ENCODE peak calls at places on chromosomes 4 and X, in five cellular contexts. One of them, this sample, is unnamed.

GRCh38 chrX:84064164-84064563 is 123.8 kb downstream of the RPS6KA6 start:
- DNase-seq in astrocyte: no peak
- DNase-seq in lower leg skin: no peak
- DNase-seq in cardiac muscle cell: no peak
- DNase-seq in right atrium auricular region: no peak
- DNase-seq in this sample: no peak

GRCh38 chrX:53682885-53683555 is 3.5 kb downstream of the HUWE1 start:
- DNase-seq in astrocyte: peak
- DNase-seq in lower leg skin: no peak
- DNase-seq in cardiac muscle cell: peak
- DNase-seq in right atrium auricular region: no peak
- DNase-seq in this sample: peak

GRCh38 chr4:20368926-20369325 is 117.2 kb downstream of the SLIT2 start:
- DNase-seq in astrocyte: peak
- DNase-seq in lower leg skin: no peak
- DNase-seq in cardiac muscle cell: no peak
- DNase-seq in right atrium auricular region: no peak
- DNase-seq in this sample: peak

GRCh38 chr4:15451866-15452765 is 17.6 kb upstream of the CC2D2A start:
- DNase-seq in astrocyte: peak
- DNase-seq in lower leg skin: peak
- DNase-seq in cardiac muscle cell: no peak
- DNase-seq in right atrium auricular region: peak
- DNase-seq in this sample: peak

GRCh38 chrX:773292-774025 is 142.9 kb downstream of the SHOX start:
- DNase-seq in astrocyte: no peak
- DNase-seq in lower leg skin: no peak
- DNase-seq in cardiac muscle cell: no peak
- DNase-seq in right atrium auricular region: no peak
- DNase-seq in this sample: no peak

GRCh38 chrX:154019061-154019621 is 561 bp downstream of the IRAK1 start:
- DNase-seq in astrocyte: no peak
- DNase-seq in lower leg skin: no peak
- DNase-seq in cardiac muscle cell: no peak
- DNase-seq in right atrium auricular region: no peak
- DNase-seq in this sample: no peak

GRCh38 chrX:154775611-154776349 is 13.1 kb downstream of the DKC1 start:
- DNase-seq in astrocyte: no peak
- DNase-seq in lower leg skin: no peak
- DNase-seq in cardiac muscle cell: peak
- DNase-seq in right atrium auricular region: no peak
- DNase-seq in this sample: no peak

GRCh38 chrX:40097492-40098263 is at the start of gene BCOR:
- DNase-seq in astrocyte: no peak
- DNase-seq in lower leg skin: peak
- DNase-seq in cardiac muscle cell: peak
- DNase-seq in right atrium auricular region: no peak
- DNase-seq in this sample: peak

GRCh38 chrX:2430265-2430825 is 70.4 kb downstream of the DHRSX start:
- DNase-seq in astrocyte: no peak
- DNase-seq in lower leg skin: no peak
- DNase-seq in cardiac muscle cell: no peak
- DNase-seq in right atrium auricular region: no peak
- DNase-seq in this sample: no peak

GRCh38 chr4:132334081-132334480 is 815.0 kb upstream of the PCDH10 start:
- DNase-seq in astrocyte: peak
- DNase-seq in lower leg skin: no peak
- DNase-seq in cardiac muscle cell: no peak
- DNase-seq in right atrium auricular region: no peak
- DNase-seq in this sample: peak

GRCh38 chr4:185016101-185016940 is 2.0 kb upstream of the HELT start:
- DNase-seq in astrocyte: no peak
- DNase-seq in lower leg skin: no peak
- DNase-seq in cardiac muscle cell: no peak
- DNase-seq in right atrium auricular region: no peak
- DNase-seq in this sample: no peak

GRCh38 chr4:185017964-185018772 is at the start of gene HELT:
- DNase-seq in astrocyte: no peak
- DNase-seq in lower leg skin: no peak
- DNase-seq in cardiac muscle cell: no peak
- DNase-seq in right atrium auricular region: no peak
- DNase-seq in this sample: no peak

GRCh38 chr4:185016946-185017797 is 1.1 kb upstream of the HELT start:
- DNase-seq in astrocyte: no peak
- DNase-seq in lower leg skin: no peak
- DNase-seq in cardiac muscle cell: no peak
- DNase-seq in right atrium auricular region: no peak
- DNase-seq in this sample: peak

GRCh38 chr4:185013715-185014114 is 4.6 kb upstream of the HELT start:
- DNase-seq in astrocyte: no peak
- DNase-seq in lower leg skin: no peak
- DNase-seq in cardiac muscle cell: no peak
- DNase-seq in right atrium auricular region: no peak
- DNase-seq in this sample: peak

GRCh38 chr4:185015108-185015507 is 3.2 kb upstream of the HELT start:
- DNase-seq in astrocyte: no peak
- DNase-seq in lower leg skin: no peak
- DNase-seq in cardiac muscle cell: no peak
- DNase-seq in right atrium auricular region: no peak
- DNase-seq in this sample: peak
- TF ChIP-seq CTCF in astrocyte: no peak
- TF ChIP-seq CTCF in lower leg skin: no peak
- TF ChIP-seq CTCF in cardiac muscle cell: peak
- TF ChIP-seq CTCF in right atrium auricular region: no peak
- TF ChIP-seq CTCF in this sample: peak

GRCh38 chrX:139204576-139204902 is 326.0 kb upstream of the F9 start:
- DNase-seq in astrocyte: no peak
- DNase-seq in lower leg skin: no peak
- DNase-seq in cardiac muscle cell: peak
- DNase-seq in right atrium auricular region: no peak
- DNase-seq in this sample: peak
- H3K4me3 ChIP-seq in astrocyte: peak
- H3K4me3 ChIP-seq in lower leg skin: peak
- H3K4me3 ChIP-seq in cardiac muscle cell: peak
- H3K4me3 ChIP-seq in right atrium auricular region: peak
- H3K4me3 ChIP-seq in this sample: peak

GRCh38 chr4:59838236-59838635 is 1361.9 kb upstream of the ADGRL3 start:
- DNase-seq in astrocyte: no peak
- DNase-seq in lower leg skin: no peak
- DNase-seq in cardiac muscle cell: no peak
- DNase-seq in right atrium auricular region: no peak
- DNase-seq in this sample: no peak

DNA sequence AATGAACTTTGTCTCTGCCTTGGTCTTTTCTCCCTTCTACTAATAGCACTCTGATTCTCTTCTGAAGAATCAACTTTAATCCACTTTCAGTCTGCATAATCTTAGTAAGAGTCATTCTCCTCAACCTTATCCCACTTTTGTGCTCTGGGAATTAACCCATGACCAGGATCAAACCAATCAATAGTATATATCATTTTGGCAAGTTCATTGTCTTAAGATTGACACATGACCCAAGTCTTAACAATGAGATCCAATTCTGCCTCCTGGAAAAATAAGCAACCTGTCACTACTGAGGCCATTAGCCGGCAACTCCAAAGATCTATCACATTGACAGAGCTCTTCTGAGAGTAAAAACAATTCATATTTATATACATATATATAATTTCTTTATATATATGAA is 1358.4 kb upstream of the ADGRL3 start:
- DNase-seq in astrocyte: no peak
- DNase-seq in lower leg skin: no peak
- DNase-seq in cardiac muscle cell: no peak
- DNase-seq in right atrium auricular region: no peak
- DNase-seq in this sample: no peak
- TF ChIP-seq CTCF in astrocyte: no peak
- TF ChIP-seq CTCF in lower leg skin: no peak
- TF ChIP-seq CTCF in cardiac muscle cell: no peak
- TF ChIP-seq CTCF in right atrium auricular region: no peak
- TF ChIP-seq CTCF in this sample: no peak

GRCh38 chr4:142354041-142354440 is 492.1 kb downstream of the INPP4B start:
- DNase-seq in astrocyte: peak
- DNase-seq in lower leg skin: no peak
- DNase-seq in cardiac muscle cell: no peak
- DNase-seq in right atrium auricular region: no peak
- DNase-seq in this sample: no peak

GRCh38 chr4:142353149-142353738 is 492.9 kb downstream of the INPP4B start:
- DNase-seq in astrocyte: peak
- DNase-seq in lower leg skin: no peak
- DNase-seq in cardiac muscle cell: peak
- DNase-seq in right atrium auricular region: no peak
- DNase-seq in this sample: peak

GRCh38 chr4:142352682-142353081 is 493.4 kb downstream of the INPP4B start:
- DNase-seq in astrocyte: no peak
- DNase-seq in lower leg skin: no peak
- DNase-seq in cardiac muscle cell: no peak
- DNase-seq in right atrium auricular region: no peak
- DNase-seq in this sample: no peak

GRCh38 chr4:142350886-142351285 is 495.2 kb downstream of the INPP4B start:
- DNase-seq in astrocyte: no peak
- DNase-seq in lower leg skin: no peak
- DNase-seq in cardiac muscle cell: no peak
- DNase-seq in right atrium auricular region: no peak
- DNase-seq in this sample: peak

GRCh38 chr4:142351958-142352357 is 494.1 kb downstream of the INPP4B start:
- DNase-seq in astrocyte: no peak
- DNase-seq in lower leg skin: no peak
- DNase-seq in cardiac muscle cell: no peak
- DNase-seq in right atrium auricular region: no peak
- DNase-seq in this sample: peak
- H3K4me3 ChIP-seq in astrocyte: no peak
- H3K4me3 ChIP-seq in lower leg skin: no peak
- H3K4me3 ChIP-seq in cardiac muscle cell: no peak
- H3K4me3 ChIP-seq in right atrium auricular region: no peak
- H3K4me3 ChIP-seq in this sample: peak

GRCh38 chrX:129346574-129346973 is 176.7 kb downstream of the SMARCA1 start:
- DNase-seq in astrocyte: no peak
- DNase-seq in lower leg skin: no peak
- DNase-seq in cardiac muscle cell: no peak
- DNase-seq in right atrium auricular region: no peak
- DNase-seq in this sample: no peak

DNA sequence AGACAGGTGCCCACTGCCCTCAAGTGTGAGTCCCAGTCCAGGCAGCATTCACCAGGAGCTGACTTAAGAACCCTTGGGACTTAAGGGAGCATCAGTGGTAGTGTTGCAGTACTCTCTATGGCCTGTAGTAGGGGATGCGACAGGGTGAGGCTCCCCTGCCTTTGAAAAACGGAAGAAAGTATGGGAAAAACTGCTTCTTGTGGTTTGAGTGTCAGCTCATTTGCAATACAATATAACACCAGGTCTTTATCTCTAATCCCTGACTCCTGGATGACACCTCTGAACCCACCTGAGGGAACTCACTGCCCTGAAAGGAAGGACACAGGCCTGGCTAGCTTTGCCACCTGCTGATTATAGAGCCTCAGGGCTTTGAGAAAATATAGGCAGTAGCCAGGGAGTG is 176.0 kb downstream of the SMARCA1 start:
- DNase-seq in astrocyte: no peak
- DNase-seq in lower leg skin: no peak
- DNase-seq in cardiac muscle cell: no peak
- DNase-seq in right atrium auricular region: no peak
- DNase-seq in this sample: no peak
- TF ChIP-seq CTCF in astrocyte: no peak
- TF ChIP-seq CTCF in lower leg skin: no peak
- TF ChIP-seq CTCF in cardiac muscle cell: no peak
- TF ChIP-seq CTCF in right atrium auricular region: no peak
- TF ChIP-seq CTCF in this sample: no peak

DNA sequence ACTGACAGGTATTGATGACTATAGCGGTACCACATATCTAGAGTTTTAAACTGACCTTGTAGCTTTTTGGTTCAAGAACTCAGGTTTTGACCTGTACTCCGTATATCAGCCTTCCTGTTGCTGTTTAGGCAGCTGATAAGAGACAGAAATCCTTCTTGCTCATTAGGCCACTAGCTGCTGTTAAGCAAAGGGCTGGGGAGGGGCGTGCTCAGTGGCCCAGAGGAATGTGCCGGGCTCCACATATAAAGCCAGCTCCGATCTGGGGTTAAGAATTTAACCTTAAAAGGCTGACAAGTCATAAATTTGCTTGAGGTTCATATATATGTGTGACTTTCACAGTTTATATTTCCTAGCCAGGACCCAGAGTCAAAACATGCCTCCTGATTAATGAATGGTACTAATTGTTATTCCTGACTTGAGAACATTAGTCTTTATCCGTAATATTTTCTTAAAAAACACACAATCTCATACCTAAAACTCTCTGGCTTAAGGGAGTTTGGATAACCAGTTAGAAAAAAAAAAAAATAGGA is 15.3 kb downstream of the GPC3 start:
- DNase-seq in astrocyte: no peak
- DNase-seq in lower leg skin: no peak
- DNase-seq in cardiac muscle cell: peak
- DNase-seq in right atrium auricular region: no peak
- DNase-seq in this sample: no peak
- H3K4me3 ChIP-seq in astrocyte: no peak
- H3K4me3 ChIP-seq in lower leg skin: no peak
- H3K4me3 ChIP-seq in cardiac muscle cell: peak
- H3K4me3 ChIP-seq in right atrium auricular region: no peak
- H3K4me3 ChIP-seq in this sample: no peak

DNA sequence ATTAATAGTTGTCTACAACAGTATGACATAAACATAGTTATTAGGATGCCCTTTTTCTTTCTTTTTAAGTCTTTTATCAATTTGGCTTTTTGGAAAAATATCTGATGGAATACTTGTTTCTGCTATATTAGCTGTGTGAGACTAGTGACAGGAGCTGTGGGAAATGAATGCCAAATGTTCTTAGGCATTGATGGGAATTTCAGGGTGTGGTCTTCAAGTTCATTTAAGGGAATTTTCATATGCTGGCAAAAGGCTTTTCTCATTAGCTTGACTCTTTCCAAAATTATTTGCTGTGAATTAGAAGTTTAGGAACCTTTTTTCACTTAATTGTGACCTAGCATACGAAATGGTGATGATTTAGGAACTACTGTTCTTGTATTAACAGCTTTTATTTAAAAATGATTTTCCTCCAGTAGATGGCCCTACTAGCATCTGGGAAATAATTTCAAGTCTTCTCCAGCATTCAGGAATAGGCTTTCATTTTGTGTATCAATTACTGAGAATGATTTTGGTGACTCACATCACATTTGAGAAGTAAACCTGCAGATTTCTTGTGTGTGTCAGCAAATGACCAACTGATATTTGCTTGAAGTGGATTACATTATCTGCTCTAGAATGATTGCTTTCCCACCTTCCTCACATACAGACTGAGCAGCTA is 70.9 kb downstream of the HTT start:
- DNase-seq in astrocyte: peak
- DNase-seq in lower leg skin: no peak
- DNase-seq in cardiac muscle cell: peak
- DNase-seq in right atrium auricular region: no peak
- DNase-seq in this sample: peak
- TF ChIP-seq CTCF in astrocyte: no peak
- TF ChIP-seq CTCF in lower leg skin: no peak
- TF ChIP-seq CTCF in cardiac muscle cell: no peak
- TF ChIP-seq CTCF in right atrium auricular region: no peak
- TF ChIP-seq CTCF in this sample: peak

GRCh38 chr4:39446483-39446841 is 12.3 kb downstream of the RPL9 start:
- DNase-seq in astrocyte: no peak
- DNase-seq in lower leg skin: no peak
- DNase-seq in cardiac muscle cell: no peak
- DNase-seq in right atrium auricular region: no peak
- DNase-seq in this sample: no peak
- H3K4me3 ChIP-seq in astrocyte: no peak
- H3K4me3 ChIP-seq in lower leg skin: no peak
- H3K4me3 ChIP-seq in cardiac muscle cell: no peak
- H3K4me3 ChIP-seq in right atrium auricular region: peak
- H3K4me3 ChIP-seq in this sample: peak

This sample was measured in fibroblast of the aortic adventitia.